ENCODE peak calls at places on chromosomes 5 and 9, in nine cellular contexts. Y is stimulated activated CD8-positive, alpha-beta memory T cell treated with anti-CD3 and anti-CD28 coated beads, Interleukin-7, amount 100 ng/mL, for 4 hours; V is HS-5; D is astrocyte of the hippocampus; G is body of pancreas; R is NCI-H1092; P is GDM1; F is heart left ventricle; O is amniotic epithelial cell. Z is an unnamed sample.
A peak's percentile ranks its signal among the peaks of the same experiment; 100 is the strongest.

GRCh38 chr5:38641003-38641402 is 84.6 kb upstream of the LIFR start:
- DNase-seq in V (no peak), Y (no peak), D (peak; percentile 88), O (peak; percentile 63), R (no peak), P (no peak), G (no peak), F (no peak), Z (no peak)

GRCh38 chr9:118957585-118957984 is 411.6 kb downstream of the BRINP1 start:
- DNase-seq in P (no peak), O (no peak), R (no peak), G (no peak), V (no peak), D (no peak), F (no peak), Y (no peak), Z (no peak)

GRCh38 chr5:159971038-159971437 is 37.9 kb upstream of the TTC1 start:
- DNase-seq in P (no peak), O (peak; percentile 54), R (no peak), V (no peak), G (no peak), Y (no peak), F (no peak), D (peak; percentile 62), Z (no peak)

GRCh38 chr9:101536938-101537337 is 3.3 kb downstream of the RNF20 start:
- DNase-seq in F (no peak), Y (no peak), G (no peak), P (no peak), O (peak; percentile 43), V (no peak), R (no peak), D (peak; percentile 63), Z (no peak)

GRCh38 chr9:135914921-135915320 is 7.6 kb upstream of the CAMSAP1 start:
- DNase-seq in F (no peak), V (no peak), D (peak; percentile 38), G (no peak), O (no peak), R (no peak), P (no peak), Y (no peak), Z (no peak)

GRCh38 chr5:155867531-155868088 is 459.4 kb upstream of the SGCD start:
- DNase-seq in R (no peak), D (no peak), Y (no peak), O (no peak), G (no peak), V (no peak), F (no peak), P (no peak), Z (no peak)

GRCh38 chr5:98292496-98292895 is 481.0 kb upstream of the RGMB start:
- DNase-seq in D (peak; percentile 30), R (no peak), F (no peak), Y (no peak), O (no peak), P (no peak), G (no peak), V (no peak), Z (no peak)

GRCh38 chr5:116685931-116686330 is 111.3 kb upstream of the SEMA6A start:
- DNase-seq in V (no peak), R (no peak), Y (no peak), O (no peak), P (no peak), D (no peak), G (no peak), F (no peak), Z (no peak)

GRCh38 chr5:6504677-6505414 is 56.2 kb downstream of the UBE2QL1 start:
- DNase-seq in F (no peak), D (peak; percentile 71), V (peak; percentile 97), G (peak; percentile 44), P (no peak), Y (no peak), R (peak; percentile 78), O (no peak), Z (no peak)

GRCh38 chr5:153896117-153896516 is 142.6 kb downstream of the FAM114A2 start:
- DNase-seq in O (peak; percentile 76), V (no peak), P (no peak), Y (no peak), D (peak; percentile 21), G (no peak), F (no peak), R (no peak), Z (no peak)

GRCh38 chr5:179680014-179680779 is 637 bp downstream of the CBY3 start:
- DNase-seq in V (no peak), D (no peak), Y (no peak), F (no peak), R (no peak), G (no peak), P (no peak), O (no peak), Z (no peak)

GRCh38 chr9:131773911-131774379 is 34.1 kb upstream of the RAPGEF1 start:
- DNase-seq in D (peak; percentile 87), O (peak; percentile 64), V (no peak), F (peak; percentile 38), Y (no peak), R (no peak), P (no peak), G (peak; percentile 57), Z (no peak)

GRCh38 chr5:139849942-139850341 is 54.3 kb downstream of the PSD2 start:
- DNase-seq in R (no peak), D (peak; percentile 16), V (no peak), O (peak; percentile 3), G (no peak), F (no peak), Y (no peak), P (no peak), Z (no peak)

GRCh38 chr5:181207214-181207959 is 2.4 kb upstream of the TRIM7 start:
- DNase-seq in G (peak; percentile 84), R (no peak), Y (peak; percentile 79), O (peak; percentile 89), D (peak; percentile 90), P (no peak), F (peak; percentile 71), V (peak; percentile 96), Z (no peak)

GRCh38 chr5:947626-948471 is 55.2 kb downstream of the TRIP13 start:
- DNase-seq in P (no peak), O (no peak), V (no peak), G (no peak), D (no peak), Y (no peak), F (no peak), R (no peak), Z (no peak)

GRCh38 chr5:15585128-15585527 is 85.1 kb downstream of the FBXL7 start:
- DNase-seq in Y (no peak), R (no peak), G (no peak), F (no peak), O (peak; percentile 24), P (no peak), D (peak; percentile 21), V (no peak), Z (no peak)

GRCh38 chr5:58453326-58453725 is 6.6 kb downstream of the PLK2 start:
- DNase-seq in F (no peak), D (peak; percentile 22), V (no peak), R (no peak), G (no peak), O (no peak), Y (no peak), P (no peak), Z (no peak)

GRCh38 chr5:90968319-90968718 is 409.7 kb downstream of the ADGRV1 start:
- DNase-seq in V (no peak), R (no peak), F (no peak), D (peak; percentile 58), G (no peak), Y (no peak), P (no peak), O (peak; percentile 69), Z (no peak)

GRCh38 chr5:111653408-111653807 is 103.6 kb downstream of the NREP start:
- DNase-seq in Y (no peak), D (no peak), R (no peak), V (no peak), P (no peak), F (no peak), G (no peak), O (no peak), Z (no peak)

GRCh38 chr9:20623748-20624124 is 1.4 kb upstream of the MLLT3 start:
- DNase-seq in P (no peak), Y (no peak), F (no peak), V (no peak), R (no peak), G (no peak), O (no peak), D (peak; percentile 27), Z (no peak)

GRCh38 chr5:115948013-115948605 is 14.2 kb upstream of the LVRN start:
- DNase-seq in F (no peak), P (no peak), R (no peak), Y (no peak), V (peak; percentile 73), D (no peak), O (no peak), G (no peak), Z (no peak)

GRCh38 chr5:153153086-153153485 is 337.4 kb upstream of the GRIA1 start:
- DNase-seq in D (peak; percentile 83), G (no peak), R (no peak), O (peak; percentile 80), V (no peak), Y (no peak), F (no peak), P (no peak), Z (no peak)